ENCODE peak calls at places on chromosomes 7 and 10, in four cellular contexts. G, K, F and N are unnamed samples. For H3K4me1, the result is how much of the 10 kb centered on the place peaks cover.

GRCh38 chr7:85479918-85480658 is 293.2 kb upstream of the SEMA3D start:
- DNase-seq in F (no peak), K (no peak), G (peak), N (peak)

GRCh38 chr7:70588151-70588550 is 543.8 kb upstream of the GALNT17 start:
- DNase-seq in F (no peak), K (no peak), G (no peak), N (no peak)

GRCh38 chr7:42198974-42199668 is 37.9 kb downstream of the GLI3 start:
- DNase-seq in F (no peak), G (peak), K (no peak), N (peak)

GRCh38 chr10:86287422-86287793 is 79.2 kb downstream of the GRID1 start:
- DNase-seq in F (no peak), G (no peak), K (no peak), N (no peak)

GRCh38 chr7:45885264-45885882 is 2.9 kb upstream of the IGFBP1 start:
- DNase-seq in K (no peak), F (no peak), G (peak), N (peak)

GRCh38 chr10:129467346-129468119 is 492 bp downstream of the MGMT start:
- DNase-seq in G (peak), K (no peak), F (no peak), N (peak)

GRCh38 chr7:45701701-45702460 is 127.7 kb downstream of the ADCY1 start:
- DNase-seq in K (no peak), F (peak), G (no peak), N (no peak)

GRCh38 chr7:91348686-91349085 is 84.5 kb downstream of the FZD1 start:
- DNase-seq in G (no peak), K (no peak), F (no peak), N (peak)

GRCh38 chr7:38655833-38656774 is 24.9 kb upstream of the AMPH start:
- DNase-seq in F (peak), K (no peak), G (no peak), N (no peak)

GRCh38 chr10:80617807-80618206 is 80.1 kb downstream of the SH2D4B start:
- DNase-seq in K (no peak), G (no peak), F (no peak), N (no peak)

GRCh38 chr10:86798030-86798429 is 41.6 kb downstream of the BMPR1A start:
- DNase-seq in K (no peak), F (no peak), G (no peak), N (no peak)

GRCh38 chr7:133452611-133453010 is 199.7 kb downstream of the EXOC4 start:
- DNase-seq in K (no peak), G (no peak), F (no peak), N (no peak)

GRCh38 chr10:131318791-131319190 is 7.3 kb upstream of the TCERG1L start:
- DNase-seq in K (no peak), G (no peak), F (no peak), N (no peak)

GRCh38 chr7:39413866-39414668 is 152.1 kb upstream of the YAE1 start:
- DNase-seq in F (peak), G (peak), K (peak), N (peak)

GRCh38 chr7:37211097-37211496 is 237.6 kb downstream of the ELMO1 start:
- DNase-seq in G (peak), F (no peak), K (no peak), N (peak)

GRCh38 chr10:22333167-22333566 is 12.1 kb upstream of the SPAG6 start:
- DNase-seq in K (peak), G (no peak), F (no peak), N (no peak)
- H3K4me3 ChIP-seq in K (peak), G (no peak), F (no peak), N (no peak)

GRCh38 chr10:79115302-79115701 is 46.5 kb downstream of the ZMIZ1 start:
- DNase-seq in F (no peak), G (no peak), K (no peak), N (no peak)
- H3K4me1 ChIP-seq in F (half or more), G (half or more), K (under half), N (half or more)

GRCh38 chr10:117170244-117170643 is 27.0 kb upstream of the KCNK18 start:
- DNase-seq in F (no peak), G (no peak), K (no peak), N (no peak)

GRCh38 chr10:117178190-117178589 is 19.1 kb upstream of the KCNK18 start:
- DNase-seq in F (no peak), K (no peak), G (no peak), N (no peak)

GRCh38 chr10:117175901-117176534 is 21.3 kb upstream of the KCNK18 start:
- DNase-seq in G (peak), K (peak), F (peak), N (peak)

GRCh38 chr10:117175215-117175900 is 21.9 kb upstream of the KCNK18 start:
- DNase-seq in F (no peak), K (peak), G (peak), N (no peak)

GRCh38 chr10:117174439-117175214 is 22.7 kb upstream of the KCNK18 start:
- DNase-seq in G (peak), F (peak), K (peak), N (peak)
- H3K4me3 ChIP-seq in G (peak), F (peak), K (peak), N (peak)

GRCh38 chr7:120832803-120833202 is 25.1 kb downstream of the TSPAN12 start:
- DNase-seq in G (no peak), F (no peak), K (no peak), N (no peak)
- H3K4me1 ChIP-seq in G (under half), F (under half), K (under half), N (under half)

DNA sequence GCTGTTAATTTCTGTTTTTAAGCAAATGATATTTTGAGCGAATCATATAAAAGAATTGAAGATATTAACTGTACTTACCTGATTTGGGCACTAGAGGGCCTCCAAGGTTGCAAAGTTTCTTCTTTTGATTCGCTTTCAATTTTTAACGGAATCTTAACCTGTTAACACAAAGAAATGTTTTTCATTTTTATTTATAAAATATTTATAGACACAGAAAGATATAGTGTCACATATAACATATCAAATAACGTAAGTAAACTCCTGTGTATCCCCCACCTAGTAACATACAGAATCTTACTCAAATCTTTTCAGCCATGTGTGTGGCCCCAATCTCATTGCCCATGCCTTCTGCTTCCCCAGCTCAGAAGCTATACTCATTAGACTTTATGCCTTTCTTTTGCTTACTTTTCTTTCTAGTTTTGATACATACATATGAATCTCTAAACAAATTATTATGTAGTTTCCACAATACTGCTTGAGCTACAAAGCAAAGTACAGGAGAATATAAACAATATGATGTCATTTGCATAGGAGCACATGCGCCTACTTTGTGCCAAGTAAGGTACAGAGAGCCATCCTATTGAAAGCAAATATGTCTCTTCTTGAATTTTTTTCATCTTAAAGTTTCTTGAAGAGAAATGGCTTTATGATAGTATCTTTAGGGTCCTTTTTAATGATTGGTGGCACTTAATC is 49.5 kb upstream of the ZPBP start:
- DNase-seq in F (no peak), K (no peak), G (no peak), N (peak)
- H3K4me3 ChIP-seq in F (no peak), K (no peak), G (no peak), N (no peak)